ENCODE peak calls at places on chromosomes 1 and 21, in six cellular contexts. One of them, this sample, is unnamed. For H3K4me1 and H3K36me3, the result is how much of the 10 kb centered on the place peaks cover.

GRCh38 chr1:190104959-190105358 is 372.7 kb downstream of the BRINP3 start:
- DNase-seq in thoracic aorta: no peak
- DNase-seq in hepatocyte: no peak
- DNase-seq in transverse colon: no peak
- DNase-seq in psoas muscle: no peak
- DNase-seq in Panc1: no peak
- DNase-seq in this sample: no peak

GRCh38 chr21:40331182-40331581 is 463.9 kb downstream of the PCP4 start:
- DNase-seq in thoracic aorta: no peak
- DNase-seq in hepatocyte: no peak
- DNase-seq in transverse colon: no peak
- DNase-seq in psoas muscle: no peak
- DNase-seq in Panc1: no peak
- DNase-seq in this sample: no peak

GRCh38 chr1:214824758-214825157 is 221.8 kb downstream of the CENPF start:
- DNase-seq in thoracic aorta: no peak
- DNase-seq in hepatocyte: no peak
- DNase-seq in transverse colon: no peak
- DNase-seq in psoas muscle: no peak
- DNase-seq in Panc1: no peak
- DNase-seq in this sample: no peak

GRCh38 chr1:20530901-20531300 is 21.5 kb upstream of the FAM43B start:
- DNase-seq in thoracic aorta: no peak
- DNase-seq in hepatocyte: no peak
- DNase-seq in transverse colon: no peak
- DNase-seq in psoas muscle: no peak
- DNase-seq in Panc1: no peak
- DNase-seq in this sample: no peak

GRCh38 chr1:89757532-89757931 is 63.3 kb upstream of the LRRC8D start:
- DNase-seq in thoracic aorta: no peak
- DNase-seq in hepatocyte: no peak
- DNase-seq in transverse colon: no peak
- DNase-seq in psoas muscle: no peak
- DNase-seq in Panc1: no peak
- DNase-seq in this sample: no peak

GRCh38 chr1:30641557-30642353 is 81.6 kb downstream of the MATN1 start:
- DNase-seq in thoracic aorta: no peak
- DNase-seq in hepatocyte: no peak
- DNase-seq in transverse colon: no peak
- DNase-seq in psoas muscle: no peak
- DNase-seq in Panc1: no peak
- DNase-seq in this sample: no peak

GRCh38 chr1:205354259-205354904 is 2.3 kb downstream of the KLHDC8A start:
- DNase-seq in thoracic aorta: no peak
- DNase-seq in hepatocyte: peak
- DNase-seq in transverse colon: peak
- DNase-seq in psoas muscle: no peak
- DNase-seq in Panc1: peak
- DNase-seq in this sample: peak

GRCh38 chr1:65281846-65282245 is 27.5 kb upstream of the DNAJC6 start:
- DNase-seq in thoracic aorta: no peak
- DNase-seq in hepatocyte: no peak
- DNase-seq in transverse colon: no peak
- DNase-seq in psoas muscle: no peak
- DNase-seq in Panc1: no peak
- DNase-seq in this sample: no peak

GRCh38 chr1:203175237-203176181 is at the start of gene MYBPH:
- DNase-seq in thoracic aorta: no peak
- DNase-seq in hepatocyte: no peak
- DNase-seq in transverse colon: no peak
- DNase-seq in psoas muscle: peak
- DNase-seq in Panc1: no peak
- DNase-seq in this sample: no peak

DNA sequence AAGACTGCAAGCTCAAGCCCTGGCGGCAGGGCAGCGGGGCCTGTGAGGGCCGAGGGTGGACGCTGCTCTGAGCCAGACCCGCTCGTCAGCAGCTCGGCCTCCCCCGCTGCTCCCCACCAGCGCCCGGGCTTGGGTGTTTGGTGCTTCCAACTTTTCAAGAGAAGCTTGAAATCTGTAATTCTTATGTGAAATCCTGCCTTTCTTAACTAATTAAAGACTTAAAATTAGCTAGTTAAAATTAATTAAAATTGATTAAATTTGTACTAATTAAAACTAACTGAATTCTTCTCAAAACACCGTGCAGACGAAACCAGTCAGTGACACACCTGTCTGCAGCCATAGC is 14.0 kb upstream of the SLC19A1 start:
- DNase-seq in thoracic aorta: no peak
- DNase-seq in hepatocyte: no peak
- DNase-seq in transverse colon: no peak
- DNase-seq in psoas muscle: no peak
- DNase-seq in Panc1: no peak
- DNase-seq in this sample: no peak
- TF ChIP-seq CTCF in thoracic aorta: no peak
- TF ChIP-seq CTCF in hepatocyte: no peak
- TF ChIP-seq CTCF in transverse colon: peak
- TF ChIP-seq CTCF in psoas muscle: no peak
- TF ChIP-seq CTCF in Panc1: no peak
- TF ChIP-seq CTCF in this sample: no peak

DNA sequence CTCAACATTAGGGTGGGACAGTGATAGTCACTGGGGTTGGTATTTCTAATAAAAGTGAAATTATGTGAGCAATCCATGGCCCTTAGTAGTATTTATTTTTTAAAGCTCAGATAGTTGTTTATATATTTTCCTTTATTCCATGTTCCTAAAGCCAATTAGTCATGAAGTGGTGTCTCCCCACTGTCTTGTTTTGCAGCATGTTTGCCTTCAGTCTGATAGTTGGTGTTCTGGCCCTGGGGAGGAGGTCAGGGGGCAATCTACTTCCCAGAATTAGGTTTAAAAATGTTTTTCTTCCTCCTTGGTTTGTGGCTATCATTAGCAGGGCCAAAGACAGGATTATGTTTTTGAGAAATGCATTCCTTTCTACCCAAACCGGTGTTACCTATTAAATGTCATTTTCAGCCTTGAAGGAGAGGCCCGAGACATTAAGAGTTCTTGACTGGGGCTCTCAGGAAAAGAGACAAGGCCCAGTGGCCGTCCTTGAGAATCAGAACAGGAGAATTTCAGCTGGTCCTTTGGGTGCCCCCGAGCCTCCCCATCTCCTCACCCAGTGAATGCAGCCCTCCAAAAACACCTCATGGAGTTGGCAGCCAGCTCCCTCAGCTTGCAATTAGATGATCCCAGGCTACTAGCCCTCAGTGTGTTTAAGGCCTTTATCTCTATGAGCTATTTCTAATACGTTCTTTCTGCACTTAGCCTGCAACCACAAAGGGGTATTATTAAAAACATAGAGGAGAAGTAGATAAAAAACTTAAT is 71.2 kb upstream of the NGF start:
- DNase-seq in thoracic aorta: no peak
- DNase-seq in hepatocyte: no peak
- DNase-seq in transverse colon: no peak
- DNase-seq in psoas muscle: no peak
- DNase-seq in Panc1: no peak
- DNase-seq in this sample: no peak
- H3K4me1 ChIP-seq in thoracic aorta: under half
- H3K4me1 ChIP-seq in hepatocyte: under half
- H3K4me1 ChIP-seq in transverse colon: under half
- H3K4me1 ChIP-seq in psoas muscle: under half
- H3K4me1 ChIP-seq in Panc1: under half
- H3K4me1 ChIP-seq in this sample: under half

DNA sequence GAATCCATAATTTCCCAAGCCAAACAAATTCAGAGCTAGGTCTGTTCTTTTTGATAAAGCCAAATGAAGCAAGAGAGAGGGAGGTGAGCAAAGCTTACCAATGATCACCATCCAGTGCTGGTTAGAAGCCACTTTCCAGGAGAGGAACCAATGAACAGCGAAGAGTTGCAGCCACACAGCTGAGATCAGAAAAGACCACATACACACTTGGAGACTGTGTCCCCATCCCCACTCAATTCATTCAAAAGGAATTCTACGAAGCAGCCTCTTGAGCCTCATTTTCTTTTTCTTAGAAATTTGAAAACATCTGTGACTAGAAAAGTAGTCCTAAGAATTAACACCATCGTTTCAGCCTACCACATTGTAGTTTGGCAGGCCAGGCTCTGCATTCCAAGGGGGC is 9.1 kb downstream of the UBE2Q1 start:
- DNase-seq in thoracic aorta: no peak
- DNase-seq in hepatocyte: no peak
- DNase-seq in transverse colon: no peak
- DNase-seq in psoas muscle: no peak
- DNase-seq in Panc1: no peak
- DNase-seq in this sample: no peak
- H3K36me3 ChIP-seq in thoracic aorta: half or more
- H3K36me3 ChIP-seq in hepatocyte: under half
- H3K36me3 ChIP-seq in transverse colon: under half
- H3K36me3 ChIP-seq in psoas muscle: under half
- H3K36me3 ChIP-seq in Panc1: under half
- H3K36me3 ChIP-seq in this sample: under half

DNA sequence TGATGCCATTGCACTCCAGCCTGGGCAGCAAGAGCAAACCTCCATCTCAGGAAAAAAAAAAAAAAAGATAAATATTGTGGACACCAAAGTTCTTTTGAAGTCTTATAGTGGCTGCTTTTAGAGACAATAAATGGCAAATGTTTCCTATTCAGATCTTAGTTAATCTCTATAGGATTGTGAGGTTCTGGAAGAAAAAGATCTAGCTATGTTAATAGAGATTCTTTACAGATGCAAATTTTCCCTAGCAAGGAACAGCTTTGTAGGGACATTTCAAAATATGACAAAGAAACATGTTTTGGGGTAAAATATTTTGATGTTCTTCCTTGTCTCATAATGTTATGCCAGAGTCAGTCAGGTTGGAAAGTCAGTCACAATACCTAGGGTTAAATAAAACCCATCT is 24.5 kb upstream of the RCC2 start:
- DNase-seq in thoracic aorta: no peak
- DNase-seq in hepatocyte: no peak
- DNase-seq in transverse colon: no peak
- DNase-seq in psoas muscle: no peak
- DNase-seq in Panc1: no peak
- DNase-seq in this sample: no peak
- TF ChIP-seq CTCF in thoracic aorta: no peak
- TF ChIP-seq CTCF in hepatocyte: no peak
- TF ChIP-seq CTCF in transverse colon: no peak
- TF ChIP-seq CTCF in psoas muscle: no peak
- TF ChIP-seq CTCF in Panc1: no peak
- TF ChIP-seq CTCF in this sample: no peak

GRCh38 chr1:31930827-31931226 is 7.3 kb downstream of the PTP4A2 start:
- DNase-seq in thoracic aorta: no peak
- DNase-seq in hepatocyte: no peak
- DNase-seq in transverse colon: no peak
- DNase-seq in psoas muscle: no peak
- DNase-seq in Panc1: no peak
- DNase-seq in this sample: no peak
- H3K4me1 ChIP-seq in thoracic aorta: half or more
- H3K4me1 ChIP-seq in hepatocyte: half or more
- H3K4me1 ChIP-seq in transverse colon: half or more
- H3K4me1 ChIP-seq in psoas muscle: half or more
- H3K4me1 ChIP-seq in Panc1: half or more
- H3K4me1 ChIP-seq in this sample: under half

DNA sequence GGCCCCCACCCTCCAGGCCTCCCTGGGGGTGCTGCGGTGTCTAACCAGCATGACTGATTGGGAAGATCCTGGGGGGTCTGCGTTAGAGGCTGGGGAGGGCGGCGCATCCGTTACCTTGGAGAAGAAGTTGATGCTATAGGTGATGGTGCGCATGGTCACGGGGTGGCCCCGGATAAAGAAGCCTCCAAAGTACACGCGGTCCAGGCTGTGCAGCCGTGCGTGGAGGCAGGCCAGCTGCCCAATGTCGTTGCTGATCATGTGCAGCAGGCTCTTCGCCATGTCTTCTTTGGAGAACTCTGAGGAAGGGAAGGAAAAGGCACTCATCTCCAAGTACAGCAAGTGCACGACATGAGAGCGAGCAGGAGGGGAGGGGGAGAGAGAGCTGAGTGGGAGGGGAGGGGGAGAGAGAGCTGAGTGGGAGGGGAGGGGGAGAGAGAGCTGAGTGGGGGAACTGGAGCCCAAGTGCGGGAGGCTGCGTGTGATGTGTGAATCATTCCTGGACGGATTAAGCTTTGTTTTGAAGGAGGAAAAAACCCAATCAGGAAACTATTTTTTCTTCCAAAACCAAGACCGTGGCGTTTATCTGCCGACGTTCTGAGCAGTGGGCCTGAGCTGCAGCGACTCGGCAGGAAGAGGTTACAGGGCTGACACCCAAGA is 7.2 kb downstream of the PANK4 start:
- DNase-seq in thoracic aorta: no peak
- DNase-seq in hepatocyte: no peak
- DNase-seq in transverse colon: no peak
- DNase-seq in psoas muscle: no peak
- DNase-seq in Panc1: no peak
- DNase-seq in this sample: no peak
- H3K36me3 ChIP-seq in thoracic aorta: half or more
- H3K36me3 ChIP-seq in hepatocyte: under half
- H3K36me3 ChIP-seq in transverse colon: half or more
- H3K36me3 ChIP-seq in psoas muscle: under half
- H3K36me3 ChIP-seq in Panc1: under half
- H3K36me3 ChIP-seq in this sample: under half

GRCh38 chr21:42073140-42074099 is 2.3 kb downstream of the UMODL1 start:
- DNase-seq in thoracic aorta: no peak
- DNase-seq in hepatocyte: no peak
- DNase-seq in transverse colon: no peak
- DNase-seq in psoas muscle: peak
- DNase-seq in Panc1: no peak
- DNase-seq in this sample: peak
- TF ChIP-seq CTCF in thoracic aorta: no peak
- TF ChIP-seq CTCF in hepatocyte: no peak
- TF ChIP-seq CTCF in transverse colon: no peak
- TF ChIP-seq CTCF in psoas muscle: no peak
- TF ChIP-seq CTCF in Panc1: no peak
- TF ChIP-seq CTCF in this sample: no peak

GRCh38 chr1:115753371-115753770 is 15.1 kb downstream of the CASQ2 start:
- DNase-seq in thoracic aorta: no peak
- DNase-seq in hepatocyte: no peak
- DNase-seq in transverse colon: no peak
- DNase-seq in psoas muscle: no peak
- DNase-seq in Panc1: no peak
- DNase-seq in this sample: no peak
- H3K4me1 ChIP-seq in thoracic aorta: under half
- H3K4me1 ChIP-seq in hepatocyte: under half
- H3K4me1 ChIP-seq in transverse colon: under half
- H3K4me1 ChIP-seq in psoas muscle: half or more
- H3K4me1 ChIP-seq in Panc1: under half
- H3K4me1 ChIP-seq in this sample: under half

DNA sequence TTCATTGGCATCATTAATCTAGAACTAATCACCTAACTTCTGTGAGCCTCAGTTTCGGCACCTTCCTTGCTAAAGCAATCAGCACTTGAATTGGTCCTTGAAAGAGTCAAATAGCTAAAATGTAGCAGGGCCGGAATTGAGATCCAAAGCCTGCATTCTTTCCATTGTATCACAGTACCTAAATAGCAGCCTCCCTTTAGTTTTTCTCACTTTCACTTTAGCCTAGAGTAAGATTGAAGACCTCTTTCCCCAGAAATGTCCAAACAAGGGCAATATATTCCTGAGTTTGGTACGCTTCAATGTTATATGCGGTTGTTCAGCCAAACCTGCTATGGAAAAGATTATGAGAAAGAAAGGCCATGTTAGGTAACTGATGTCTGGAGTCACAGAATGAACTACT is 121.9 kb upstream of the BMP8A start:
- DNase-seq in thoracic aorta: no peak
- DNase-seq in hepatocyte: no peak
- DNase-seq in transverse colon: no peak
- DNase-seq in psoas muscle: no peak
- DNase-seq in Panc1: no peak
- DNase-seq in this sample: no peak
- H3K36me3 ChIP-seq in thoracic aorta: under half
- H3K36me3 ChIP-seq in hepatocyte: under half
- H3K36me3 ChIP-seq in transverse colon: half or more
- H3K36me3 ChIP-seq in psoas muscle: under half
- H3K36me3 ChIP-seq in Panc1: under half
- H3K36me3 ChIP-seq in this sample: half or more